ENCODE peak calls at places on chromosomes 2 and 18, in seven cellular contexts. K is fibroblast of mammary gland, Y is AG04449, L is adrenal gland, U is GM23338, B is GM12864, X is GM23248. M is an unnamed sample.
A peak's percentile ranks its signal among the peaks of the same experiment; 100 is the strongest.

GRCh38 chr18:70073442-70073841 is 125.8 kb upstream of the CD226 start:
- DNase-seq in L (no peak), U (no peak), Y (no peak), K (no peak), B (no peak), X (no peak), M (no peak)

GRCh38 chr18:58900015-58900649 is 35.5 kb downstream of the ZNF532 start:
- DNase-seq in X (no peak), L (no peak), U (no peak), B (no peak), K (peak; percentile 25), Y (no peak), M (peak; percentile 39)

GRCh38 chr18:78503129-78503528 is 476.5 kb upstream of the SALL3 start:
- DNase-seq in Y (no peak), K (no peak), L (no peak), U (no peak), B (no peak), X (no peak), M (no peak)

GRCh38 chr2:17059452-17059851 is 393.8 kb upstream of the CYRIA start:
- DNase-seq in L (no peak), X (no peak), Y (no peak), U (no peak), K (no peak), B (no peak), M (peak; percentile 39)

GRCh38 chr2:4358855-4359254 is 655.5 kb downstream of the DCDC2C start:
- DNase-seq in U (no peak), K (no peak), B (no peak), L (no peak), Y (no peak), X (no peak), M (no peak)

GRCh38 chr2:173021939-173022371 is 53.7 kb upstream of the MAP3K20 start:
- DNase-seq in U (peak; percentile 35), Y (no peak), K (peak; percentile 55), L (no peak), X (peak; percentile 72), B (no peak), M (no peak)

GRCh38 chr2:181682795-181683517 is 2.6 kb upstream of the NEUROD1 start:
- DNase-seq in L (no peak), K (peak; percentile 8), U (peak; percentile 34), Y (no peak), B (no peak), X (peak; percentile 7), M (no peak)

GRCh38 chr2:131039908-131040660 is 53.2 kb downstream of the FAM168B start:
- DNase-seq in U (no peak), Y (no peak), K (peak; percentile 24), B (no peak), X (no peak), L (no peak), M (no peak)

GRCh38 chr2:189393440-189394111 is 47.7 kb upstream of the WDR75 start:
- DNase-seq in K (peak; percentile 99), L (no peak), X (peak; percentile 94), Y (peak; percentile 93), U (no peak), B (no peak), M (peak; percentile 93)

GRCh38 chr2:178109813-178110212 is 2.4 kb upstream of the RBM45 start:
- DNase-seq in L (no peak), Y (no peak), K (peak; percentile 58), B (peak; percentile 15), X (peak; percentile 66), U (peak; percentile 74), M (no peak)

GRCh38 chr2:179460530-179460929 is 195.9 kb upstream of the SESTD1 start:
- DNase-seq in X (peak; percentile 95), B (no peak), Y (peak; percentile 79), L (peak; percentile 49), U (no peak), K (peak; percentile 99), M (peak; percentile 94)

GRCh38 chr2:184326076-184326475 is 272.3 kb upstream of the ZNF804A start:
- DNase-seq in U (no peak), X (no peak), Y (no peak), B (no peak), K (no peak), L (no peak), M (no peak)

GRCh38 chr18:34493099-34493544 is 217.0 kb upstream of the DTNA start:
- DNase-seq in Y (no peak), X (peak; percentile 88), B (no peak), U (peak; percentile 88), L (peak; percentile 66), K (peak; percentile 71), M (peak; percentile 72)

GRCh38 chr2:17835511-17835910 is 19.3 kb downstream of the MSGN1 start:
- DNase-seq in U (peak; percentile 25), L (no peak), K (no peak), X (no peak), B (no peak), Y (no peak), M (no peak)

GRCh38 chr2:85706604-85707296 is 12.6 kb downstream of the GNLY start:
- DNase-seq in B (no peak), Y (no peak), X (no peak), L (peak; percentile 77), K (no peak), U (no peak), M (no peak)

GRCh38 chr2:186486651-186487647 is 889 bp downstream of the ZC3H15 start:
- DNase-seq in B (no peak), K (peak; percentile 48), L (no peak), Y (peak; percentile 10), U (no peak), X (peak; percentile 55), M (no peak)

GRCh38 chr2:201761101-201761500 is 19.6 kb downstream of the ALS2 start:
- DNase-seq in U (no peak), L (no peak), B (no peak), X (no peak), K (no peak), Y (no peak), M (no peak)

GRCh38 chr2:219631925-219632757 is 4.7 kb downstream of the SLC4A3 start:
- DNase-seq in L (no peak), B (no peak), U (no peak), X (no peak), K (no peak), Y (no peak), M (no peak)

GRCh38 chr2:154623819-154624218 is 74.7 kb upstream of the KCNJ3 start:
- DNase-seq in B (peak; percentile 1), U (peak; percentile 74), X (peak; percentile 36), K (peak; percentile 44), L (peak; percentile 43), Y (no peak), M (peak; percentile 11)

GRCh38 chr18:79507546-79508480 is 112.1 kb downstream of the NFATC1 start:
- DNase-seq in U (no peak), X (peak; percentile 88), Y (no peak), L (peak; percentile 68), B (no peak), K (peak; percentile 52), M (no peak)

GRCh38 chr2:230893338-230893737 is 28.6 kb downstream of the ITM2C start:
- DNase-seq in U (peak; percentile 36), L (no peak), Y (no peak), X (no peak), B (no peak), K (no peak), M (no peak)

GRCh38 chr2:6683481-6683880 is 182.2 kb downstream of the CMPK2 start:
- DNase-seq in X (no peak), B (no peak), L (no peak), U (no peak), K (no peak), Y (no peak), M (no peak)
- H3K4me3 ChIP-seq in X (no peak overlapping the region), B (no peak overlapping the region), L (no peak overlapping the region), U (no peak overlapping the region), K (no peak overlapping the region), Y (no peak overlapping the region), M (no peak overlapping the region)

DNA sequence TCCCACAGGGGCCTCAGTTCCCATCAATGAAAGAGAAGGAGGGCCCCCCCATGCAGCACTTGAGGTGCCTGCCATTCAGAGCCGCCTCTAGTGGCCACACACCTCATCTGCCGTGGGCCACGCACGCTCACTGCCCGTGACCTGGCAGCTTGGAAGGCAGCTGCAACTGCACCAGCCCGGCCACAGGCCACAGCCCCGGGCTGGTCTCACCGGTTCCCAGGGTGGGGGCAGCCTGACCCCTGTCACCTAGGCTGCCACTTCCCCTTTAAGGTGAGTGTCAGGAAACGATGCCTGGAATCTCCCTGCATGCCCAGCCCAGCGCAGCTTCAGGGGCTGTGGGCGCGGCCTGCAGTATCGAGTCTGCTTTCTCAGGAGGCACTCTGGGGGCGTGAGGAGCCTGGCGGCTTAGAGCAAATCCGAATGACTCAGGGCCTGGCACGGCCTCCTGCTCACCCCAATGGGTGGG is 2.6 kb downstream of the MAB21L4 start:
- DNase-seq in B (no peak), L (no peak), X (peak; percentile 78), Y (no peak), U (no peak), K (peak; percentile 34), M (no peak)
- H3K4me3 ChIP-seq in B (no peak overlapping the region), L (no peak overlapping the region), X (no peak overlapping the region), Y (no peak overlapping the region), U (no peak overlapping the region), K (no peak overlapping the region), M (no peak overlapping the region)

GRCh38 chr2:187549951-187550555 is 4.2 kb downstream of the TFPI start:
- DNase-seq in K (no peak), Y (no peak), B (no peak), U (no peak), X (no peak), L (no peak), M (no peak)

GRCh38 chr2:187547353-187547979 is 6.8 kb downstream of the TFPI start:
- DNase-seq in L (peak; percentile 32), Y (peak; percentile 81), X (peak; percentile 96), B (no peak), U (no peak), K (peak; percentile 98), M (peak; percentile 94)

GRCh38 chr2:187549193-187549592 is 5.0 kb downstream of the TFPI start:
- DNase-seq in Y (no peak), K (no peak), L (no peak), B (no peak), X (no peak), U (no peak), M (no peak)

GRCh38 chr2:187546762-187547333 is 7.4 kb downstream of the TFPI start:
- DNase-seq in K (no peak), B (no peak), X (peak; percentile 46), U (no peak), L (no peak), Y (no peak), M (no peak)

GRCh38 chr2:187548658-187549057 is 5.6 kb downstream of the TFPI start:
- DNase-seq in Y (no peak), K (no peak), B (no peak), U (no peak), X (no peak), L (no peak), M (no peak)
- H3K4me3 ChIP-seq in Y (no peak overlapping the region), K (no peak overlapping the region), B (no peak overlapping the region), U (no peak overlapping the region), X (no peak overlapping the region), L (no peak overlapping the region), M (no peak overlapping the region)

DNA sequence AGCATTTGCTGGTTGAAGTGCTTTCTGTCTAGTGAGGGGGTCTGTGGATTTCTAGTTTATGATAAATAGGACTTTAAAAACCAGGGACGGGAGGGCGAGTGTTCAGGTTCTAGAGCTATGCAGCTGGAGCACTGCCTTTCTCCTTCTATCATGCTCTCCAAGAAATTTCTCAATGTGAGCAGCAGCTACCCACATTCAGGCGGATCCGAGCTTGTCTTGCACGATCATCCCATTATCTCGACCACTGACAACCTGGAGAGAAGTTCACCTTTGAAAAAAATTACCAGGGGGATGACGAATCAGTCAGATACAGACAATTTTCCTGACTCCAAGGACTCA is at the start of gene TBR1:
- DNase-seq in U (peak; percentile 23), X (peak; percentile 43), K (no peak), L (no peak), B (no peak), Y (no peak), M (no peak)
- H3K4me3 ChIP-seq in U (peak within 1 kb of the TSS; percentile 63), X (peak within 1 kb of the TSS; percentile 63), K (no peak within 1 kb of the TSS), L (no peak within 1 kb of the TSS), B (peak within 1 kb of the TSS; percentile 42), Y (no peak within 1 kb of the TSS), M (no peak within 1 kb of the TSS)

GRCh38 chr18:57587262-57587661 is 760 bp upstream of the FECH start:
- DNase-seq in L (peak; percentile 11), X (no peak), K (no peak), U (peak; percentile 18), B (no peak), Y (no peak), M (no peak)
- H3K4me3 ChIP-seq in L (no peak overlapping the region), X (no peak overlapping the region), K (no peak overlapping the region), U (peak overlapping the region; percentile 81), B (no peak overlapping the region), Y (no peak overlapping the region), M (no peak overlapping the region)

M was measured in skeletal muscle cell.